ENCODE peak calls at places on chromosomes 7 and 10, in four cellular contexts. W is CD4-positive, alpha-beta memory T cell; Q is CD8-positive, alpha-beta memory T cell; Z is stomach. B is an unnamed sample.

GRCh38 chr10:75405201-75406143 is 3.9 kb upstream of the ZNF503 start:
- DNase-seq in W (no peak), Q (no peak), Z (peak; percentile 82), B (no peak)

GRCh38 chr7:151871904-151872303 is 5.0 kb downstream of the PRKAG2 start:
- DNase-seq in W (no peak), Q (no peak), Z (no peak), B (no peak)

GRCh38 chr10:6047326-6047611 is 14.9 kb downstream of the IL2RA start:
- DNase-seq in W (no peak), Q (no peak), Z (no peak), B (no peak)

GRCh38 chr10:100100651-100101525 is 19.2 kb upstream of the CPN1 start:
- DNase-seq in W (no peak), Q (no peak), Z (no peak), B (peak; percentile 10)

GRCh38 chr7:2034291-2035201 is 198.2 kb downstream of the MAD1L1 start:
- DNase-seq in W (no peak), Q (no peak), Z (no peak), B (no peak)

GRCh38 chr7:11021468-11021867 is 47.8 kb downstream of the PHF14 start:
- DNase-seq in W (no peak), Q (no peak), Z (no peak), B (no peak)

GRCh38 chr10:8726087-8726486 is 671.6 kb downstream of the GATA3 start:
- DNase-seq in W (no peak), Q (no peak), Z (no peak), B (no peak)

GRCh38 chr10:45817130-45817859 is 30.0 kb downstream of the AGAP4 start:
- DNase-seq in W (no peak), Q (no peak), Z (no peak), B (no peak)

GRCh38 chr10:111222961-111223360 is 146.1 kb downstream of the ADRA2A start:
- DNase-seq in W (no peak), Q (no peak), Z (no peak), B (no peak)

GRCh38 chr7:85600425-85600824 is 413.6 kb upstream of the SEMA3D start:
- DNase-seq in W (no peak), Q (no peak), Z (no peak), B (no peak)

GRCh38 chr7:45184326-45185027 is 26.9 kb downstream of the RAMP3 start:
- DNase-seq in W (no peak), Q (no peak), Z (peak; percentile 19), B (no peak)

GRCh38 chr7:51316666-51317581 is at the start of gene COBL:
- DNase-seq in W (no peak), Q (no peak), Z (peak; percentile 71), B (no peak)

GRCh38 chr7:65459438-65459837 is 85.8 kb downstream of the ZNF92 start:
- DNase-seq in W (no peak), Q (no peak), Z (no peak), B (no peak)

GRCh38 chr7:142345817-142346216 is 88.0 kb upstream of the PRSS58 start:
- DNase-seq in W (peak; percentile 48), Q (peak; percentile 68), Z (no peak), B (no peak)

GRCh38 chr10:6068422-6068821 is 6.3 kb upstream of the IL2RA start:
- DNase-seq in W (peak; percentile 60), Q (peak; percentile 22), Z (peak; percentile 29), B (no peak)

GRCh38 chr7:23594879-23595604 is 2.1 kb upstream of the CCDC126 start:
- DNase-seq in W (no peak), Q (no peak), Z (no peak), B (peak; percentile 18)

GRCh38 chr10:96998329-96998888 is 166.3 kb downstream of the LCOR start:
- DNase-seq in W (no peak), Q (no peak), Z (no peak), B (no peak)

GRCh38 chr7:68943786-68944185 is 654.5 kb upstream of the AUTS2 start:
- DNase-seq in W (no peak), Q (no peak), Z (no peak), B (no peak)

GRCh38 chr7:108598858-108599257 is 29.2 kb downstream of the DNAJB9 start:
- DNase-seq in W (no peak), Q (no peak), Z (no peak), B (no peak)

GRCh38 chr10:103451871-103452713 is at the start of gene CALHM2:
- DNase-seq in W (peak; percentile 40), Q (peak; percentile 31), Z (peak; percentile 56), B (no peak)

GRCh38 chr10:3095373-3096139 is 28.2 kb downstream of the PFKP start:
- DNase-seq in W (peak; percentile 19), Q (peak; percentile 24), Z (no peak), B (peak; percentile 94)

GRCh38 chr7:73769481-73770001 is 529 bp downstream of the CLDN3 start:
- DNase-seq in W (no peak), Q (no peak), Z (no peak), B (no peak)

GRCh38 chr10:3292601-3293000 is 120.0 kb upstream of the PITRM1 start:
- DNase-seq in W (no peak), Q (no peak), Z (no peak), B (no peak)

GRCh38 chr10:114915294-114915693 is 22.7 kb upstream of the TRUB1 start:
- DNase-seq in W (no peak), Q (no peak), Z (no peak), B (no peak)

GRCh38 chr7:94928168-94928707 is 20.8 kb downstream of the PPP1R9A start:
- DNase-seq in W (no peak), Q (no peak), Z (no peak), B (no peak)

DNA sequence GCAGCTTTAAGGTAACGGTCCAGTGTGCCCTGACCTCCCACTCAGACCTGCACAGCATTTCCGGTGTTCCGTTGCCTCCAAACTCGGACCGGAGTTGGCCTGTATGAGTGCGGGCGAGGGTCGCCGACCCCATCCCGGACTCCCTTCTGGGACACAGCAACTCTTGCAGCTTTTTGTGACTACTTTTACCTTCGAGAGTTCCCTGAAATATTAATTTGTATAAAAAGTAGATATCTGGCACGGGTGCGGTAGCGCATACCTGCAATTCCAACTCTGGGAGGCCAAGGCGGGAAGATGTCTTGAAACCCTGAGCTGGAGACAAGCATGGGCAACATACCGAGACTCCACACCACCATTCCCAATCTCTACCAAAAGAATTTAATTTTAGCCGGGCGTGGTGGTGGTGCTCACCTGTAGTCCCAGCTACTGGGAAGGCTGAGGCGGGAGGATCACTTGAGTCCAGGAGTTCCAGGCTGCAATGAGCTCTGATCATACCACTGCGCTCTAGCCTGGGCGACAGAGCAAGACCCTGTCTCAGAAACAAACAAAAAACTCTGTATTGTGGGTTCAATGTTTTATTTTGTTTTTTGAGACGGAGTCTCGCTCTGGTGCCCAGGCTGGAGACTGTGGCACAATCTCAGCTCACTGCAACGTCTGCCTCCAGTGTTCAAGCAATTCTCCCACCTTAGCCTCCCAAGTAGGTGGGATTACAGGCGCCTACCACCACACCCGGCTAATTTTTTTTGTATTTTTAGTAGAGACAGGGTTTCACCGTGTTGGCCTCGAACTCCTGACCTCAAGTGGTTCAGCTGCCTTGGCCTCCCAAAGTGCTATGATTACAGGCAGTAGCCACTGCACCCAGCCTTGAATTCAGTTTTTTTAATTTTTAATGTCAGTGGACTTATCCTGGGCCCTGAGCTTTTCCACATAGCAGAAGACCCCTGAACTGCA is 1.1 kb upstream of the PPP1R35 start:
- DNase-seq in W (no peak), Q (no peak), Z (no peak), B (no peak)
- H3K27ac ChIP-seq in W (no peak overlapping the region), Q (peak overlapping the region; percentile 89), Z (peak overlapping the region; percentile 99), B (no peak overlapping the region)

GRCh38 chr7:139871276-139871675 is 42.2 kb downstream of the TBXAS1 start:
- DNase-seq in W (no peak), Q (no peak), Z (no peak), B (no peak)
- H3K27ac ChIP-seq in W (no peak overlapping the region), Q (no peak overlapping the region), Z (peak overlapping the region; percentile 56), B (no peak overlapping the region)

DNA sequence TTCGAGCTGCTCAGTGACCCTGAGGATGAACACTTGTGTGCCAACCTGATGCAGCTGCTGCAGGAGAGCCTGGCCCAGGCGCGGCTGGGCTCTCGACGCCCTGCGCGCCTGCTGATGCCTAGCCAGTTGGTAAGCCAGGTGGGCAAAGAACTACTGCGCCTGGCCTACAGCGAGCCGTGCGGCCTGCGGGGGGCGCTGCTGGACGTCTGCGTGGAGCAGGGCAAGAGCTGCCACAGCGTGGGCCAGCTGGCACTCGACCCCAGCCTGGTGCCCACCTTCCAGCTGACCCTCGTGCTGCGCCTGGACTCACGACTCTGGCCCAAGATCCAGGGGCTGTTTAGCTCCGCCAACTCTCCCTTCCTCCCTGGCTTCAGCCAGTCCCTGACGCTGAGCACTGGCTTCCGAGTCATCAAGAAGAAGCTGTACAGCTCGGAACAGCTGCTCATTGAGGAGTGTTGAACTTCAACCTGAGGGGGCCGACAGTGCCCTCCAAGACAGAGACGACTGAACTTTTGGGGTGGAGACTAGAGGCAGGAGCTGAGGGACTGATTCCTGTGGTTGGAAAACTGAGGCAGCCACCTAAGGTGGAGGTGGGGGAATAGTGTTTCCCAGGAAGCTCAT is 1.1 kb downstream of the DDIT4 start:
- DNase-seq in W (peak; percentile 73), Q (peak; percentile 63), Z (peak; percentile 78), B (no peak)
- H3K27ac ChIP-seq in W (peak overlapping the region; percentile 99), Q (peak overlapping the region; percentile 94), Z (peak overlapping the region; percentile 96), B (peak overlapping the region; percentile 100)

GRCh38 chr7:46932266-46932655 is 649.6 kb downstream of the TNS3 start:
- DNase-seq in W (no peak), Q (no peak), Z (no peak), B (no peak)
- H3K27ac ChIP-seq in W (no peak overlapping the region), Q (no peak overlapping the region), Z (no peak overlapping the region), B (peak overlapping the region; percentile 95)